ENCODE peak calls at places on chromosomes 4 and X, in ten cellular contexts. N is A172, X is NB4, A is T1000, H is NCI-H446, Q is substantia nigra, C is ACHN, Z is C1 segment of cervical spinal cord, R is upper lobe of right lung, W is upper lobe of left lung. J is an unnamed sample.

GRCh38 chrX:47321386-47321785 is 49.0 kb upstream of the ZNF157 start:
- DNase-seq in N (no peak), X (no peak), A (no peak), H (no peak), Q (peak), C (no peak), Z (no peak), R (peak), W (peak), J (no peak)

GRCh38 chrX:68942141-68942540 is 113.3 kb downstream of the EFNB1 start:
- DNase-seq in N (no peak), X (no peak), A (no peak), H (no peak), Q (no peak), C (no peak), Z (no peak), R (no peak), W (no peak), J (no peak)

GRCh38 chrX:106286053-106286650 is 118.0 kb downstream of the PWWP3B start:
- DNase-seq in N (no peak), X (no peak), A (no peak), H (no peak), Q (no peak), C (no peak), Z (no peak), R (no peak), W (no peak), J (no peak)

GRCh38 chr4:75705198-75705712 is 19.1 kb upstream of the USO1 start:
- DNase-seq in N (no peak), X (no peak), A (no peak), H (no peak), Q (no peak), C (no peak), Z (no peak), R (no peak), W (no peak), J (no peak)

GRCh38 chrX:126238220-126238619 is 72.1 kb upstream of the DCAF12L2 start:
- DNase-seq in N (no peak), X (no peak), A (no peak), H (no peak), Q (no peak), C (no peak), Z (no peak), R (no peak), W (no peak), J (no peak)

GRCh38 chr4:156388826-156389225 is 435.2 kb upstream of the CTSO start:
- DNase-seq in N (peak), X (no peak), A (no peak), H (no peak), Q (no peak), C (no peak), Z (no peak), R (no peak), W (no peak), J (peak)

GRCh38 chrX:40132751-40133150 is 35.0 kb upstream of the BCOR start:
- DNase-seq in N (peak), X (no peak), A (no peak), H (peak), Q (no peak), C (peak), Z (no peak), R (no peak), W (peak), J (no peak)

GRCh38 chr4:153528705-153529493 is 62.7 kb downstream of the TMEM131L start:
- DNase-seq in N (no peak), X (no peak), A (no peak), H (no peak), Q (no peak), C (no peak), Z (no peak), R (no peak), W (no peak), J (no peak)

GRCh38 chrX:141787655-141788054 is 50.5 kb upstream of the MAGEC3 start:
- DNase-seq in N (no peak), X (no peak), A (no peak), H (no peak), Q (no peak), C (no peak), Z (no peak), R (no peak), W (no peak), J (no peak)

GRCh38 chr4:134057356-134057755 is 144.2 kb downstream of the PABPC4L start:
- DNase-seq in N (no peak), X (no peak), A (no peak), H (no peak), Q (no peak), C (no peak), Z (no peak), R (no peak), W (no peak), J (no peak)

GRCh38 chr4:55439023-55439422 is 43.3 kb downstream of the TMEM165 start:
- DNase-seq in N (no peak), X (no peak), A (no peak), H (no peak), Q (no peak), C (no peak), Z (no peak), R (no peak), W (no peak), J (no peak)

GRCh38 chr4:4428966-4429875 is 42.3 kb downstream of the NSG1 start:
- DNase-seq in N (no peak), X (no peak), A (no peak), H (no peak), Q (no peak), C (no peak), Z (no peak), R (no peak), W (no peak), J (no peak)

GRCh38 chr4:183444953-183445543 is 612 bp downstream of the CDKN2AIP start:
- DNase-seq in N (peak), X (peak), A (no peak), H (no peak), Q (peak), C (peak), Z (peak), R (peak), W (peak), J (no peak)

GRCh38 chr4:108360857-108361820 is 192.4 kb upstream of the LEF1 start:
- DNase-seq in N (peak), X (no peak), A (peak), H (no peak), Q (no peak), C (no peak), Z (no peak), R (no peak), W (no peak), J (no peak)

GRCh38 chr4:139719381-139720101 is 53.9 kb downstream of the MGST2 start:
- DNase-seq in N (no peak), X (no peak), A (no peak), H (no peak), Q (no peak), C (no peak), Z (no peak), R (no peak), W (no peak), J (no peak)

GRCh38 chr4:112775801-112776200 is 138.9 kb downstream of the LARP7 start:
- DNase-seq in N (no peak), X (peak), A (no peak), H (no peak), Q (no peak), C (no peak), Z (no peak), R (no peak), W (no peak), J (no peak)

GRCh38 chr4:121712783-121713182 is 16.0 kb upstream of the ANXA5 start:
- DNase-seq in N (no peak), X (no peak), A (no peak), H (no peak), Q (no peak), C (no peak), Z (no peak), R (no peak), W (no peak), J (no peak)

GRCh38 chr4:94621491-94622080 is 136.2 kb upstream of the BMPR1B start:
- DNase-seq in N (no peak), X (peak), A (no peak), H (peak), Q (no peak), C (peak), Z (no peak), R (no peak), W (no peak), J (no peak)

GRCh38 chr4:138851626-138852443 is 163.7 kb upstream of the NOCT start:
- DNase-seq in N (no peak), X (no peak), A (no peak), H (no peak), Q (no peak), C (peak), Z (no peak), R (no peak), W (no peak), J (no peak)

GRCh38 chr4:104870495-104871228 is 276.0 kb upstream of the TET2 start:
- DNase-seq in N (no peak), X (no peak), A (no peak), H (no peak), Q (no peak), C (no peak), Z (no peak), R (no peak), W (no peak), J (no peak)

GRCh38 chr4:115101675-115102074 is 11.7 kb downstream of the NDST4 start:
- DNase-seq in N (no peak), X (no peak), A (no peak), H (no peak), Q (no peak), C (no peak), Z (no peak), R (no peak), W (no peak), J (no peak)

GRCh38 chrX:107826286-107827136 is 845 bp downstream of the MID2 start:
- DNase-seq in N (no peak), X (peak), A (no peak), H (no peak), Q (peak), C (peak), Z (no peak), R (peak), W (peak), J (peak)

GRCh38 chr4:174460684-174461083 is 61.6 kb downstream of the HPGD start:
- DNase-seq in N (no peak), X (no peak), A (no peak), H (no peak), Q (no peak), C (no peak), Z (no peak), R (no peak), W (no peak), J (no peak)

GRCh38 chr4:146243141-146243882 is 29.0 kb downstream of the REELD1 start:
- DNase-seq in N (peak), X (peak), A (no peak), H (no peak), Q (no peak), C (no peak), Z (no peak), R (peak), W (no peak), J (no peak)

GRCh38 chr4:3041192-3042142 is 32.9 kb downstream of the HTT-AS start:
- DNase-seq in N (no peak), X (peak), A (no peak), H (no peak), Q (no peak), C (no peak), Z (no peak), R (peak), W (peak), J (no peak)

GRCh38 chr4:159446266-159446976 is 343.5 kb downstream of the RAPGEF2 start:
- DNase-seq in N (peak), X (peak), A (peak), H (peak), Q (peak), C (peak), Z (no peak), R (no peak), W (peak), J (no peak)

GRCh38 chrX:153981771-153982533 is 9.4 kb downstream of the TMEM187 start:
- DNase-seq in N (no peak), X (peak), A (no peak), H (no peak), Q (no peak), C (no peak), Z (no peak), R (peak), W (peak), J (no peak)

GRCh38 chr4:76806757-76807156 is 91.2 kb downstream of the SOWAHB start:
- DNase-seq in N (no peak), X (no peak), A (no peak), H (no peak), Q (no peak), C (no peak), Z (no peak), R (no peak), W (no peak), J (no peak)

GRCh38 chr4:128553665-128554515 is 255.6 kb upstream of the JADE1 start:
- DNase-seq in N (peak), X (peak), A (no peak), H (peak), Q (no peak), C (peak), Z (no peak), R (no peak), W (no peak), J (no peak)

GRCh38 chr4:76781698-76782595 is 116.0 kb downstream of the SOWAHB start:
- DNase-seq in N (peak), X (peak), A (peak), H (no peak), Q (no peak), C (peak), Z (no peak), R (no peak), W (no peak), J (peak)

GRCh38 chrX:107731831-107732502 is 43.6 kb downstream of the TSC22D3 start:
- DNase-seq in N (peak), X (peak), A (no peak), H (peak), Q (peak), C (peak), Z (peak), R (peak), W (peak), J (peak)

J was measured in H54.